ENCODE peak calls at places on chromosomes 12 and 14, in four cellular contexts. S is activated CD4-positive, alpha-beta T cell treated with anti-CD3 and anti-CD28 coated beads for 48 hours; Z is foreskin fibroblast; A is stimulated activated CD8-positive, alpha-beta memory T cell treated with anti-CD3 and anti-CD28 coated beads, Interleukin-12 subunit alpha, Interleukin-12 subunit beta, amount 100 ng/mL, for 4 hours. K is an unnamed sample.

GRCh38 chr14:105014631-105015030 is 6.3 kb downstream of the CDCA4 start:
- DNase-seq in Z (no peak), A (no peak), S (no peak), K (no peak)

GRCh38 chr14:89652352-89652751 is 235.3 kb upstream of the FOXN3 start:
- DNase-seq in A (no peak), Z (no peak), S (no peak), K (no peak)

GRCh38 chr12:132178801-132179401 is 34.6 kb downstream of the NOC4L start:
- DNase-seq in Z (no peak), A (no peak), S (peak), K (no peak)

GRCh38 chr12:52776435-52776834 is 710 bp downstream of the KRT76 start:
- DNase-seq in Z (no peak), S (no peak), A (no peak), K (no peak)

GRCh38 chr12:24996102-24996797 is 47.3 kb upstream of the BCAT1 start:
- DNase-seq in A (no peak), Z (no peak), S (no peak), K (no peak)

GRCh38 chr14:30223385-30223785 is 295.7 kb upstream of the PRKD1 start:
- DNase-seq in Z (peak), A (no peak), S (no peak), K (peak)

GRCh38 chr14:51860836-51861583 is 598 bp downstream of the GNG2 start:
- DNase-seq in A (no peak), Z (no peak), S (no peak), K (no peak)

GRCh38 chr14:99508896-99509629 is 27.9 kb downstream of the CCNK start:
- DNase-seq in Z (no peak), A (no peak), S (no peak), K (no peak)

GRCh38 chr14:90491221-90491867 is 94.5 kb downstream of the CALM1 start:
- DNase-seq in A (no peak), Z (no peak), S (no peak), K (peak)

K was measured in adrenal gland.